ENCODE peak calls at places on chromosome 15, in four cellular contexts. N is fibroblast of lung; Q is effector memory CD4-positive, alpha-beta T cell; E is heart left ventricle. F is an unnamed sample.

GRCh38 chr15:70323111-70323851 is 225.6 kb upstream of the TLE3 start:
- DNase-seq in N (peak; percentile 75), Q (no peak), E (peak; percentile 42), F (no peak)

GRCh38 chr15:75063338-75063737 is 39.9 kb downstream of the PPCDC start:
- DNase-seq in N (peak; percentile 79), Q (no peak), E (no peak), F (peak; percentile 32)

GRCh38 chr15:58407366-58407765 is 24.4 kb upstream of the LIPC start:
- DNase-seq in N (no peak), Q (no peak), E (no peak), F (no peak)

GRCh38 chr15:31371520-31372240 is 45.0 kb downstream of the KLF13 start:
- DNase-seq in N (no peak), Q (no peak), E (no peak), F (no peak)

GRCh38 chr15:77045985-77046384 is 24.9 kb downstream of the TSPAN3 start:
- DNase-seq in N (no peak), Q (no peak), E (no peak), F (no peak)

GRCh38 chr15:79184465-79184892 is 93.9 kb upstream of the RASGRF1 start:
- DNase-seq in N (peak; percentile 41), Q (peak; percentile 23), E (peak; percentile 57), F (peak; percentile 91)

GRCh38 chr15:96334017-96334704 is 3.7 kb downstream of the NR2F2 start:
- DNase-seq in N (peak; percentile 22), Q (no peak), E (no peak), F (peak; percentile 50)

GRCh38 chr15:71136159-71137137 is 21.2 kb downstream of the THSD4 start:
- DNase-seq in N (peak; percentile 89), Q (no peak), E (peak; percentile 36), F (no peak)

GRCh38 chr15:65044724-65045481 is at the start of gene SLC51B:
- DNase-seq in N (no peak), Q (no peak), E (peak; percentile 49), F (no peak)

GRCh38 chr15:78775472-78775871 is 35.8 kb downstream of the ADAMTS7 start:
- DNase-seq in N (no peak), Q (no peak), E (no peak), F (no peak)

GRCh38 chr15:51907136-51907862 is 64.3 kb downstream of the LEO1 start:
- DNase-seq in N (peak; percentile 42), Q (no peak), E (no peak), F (peak; percentile 65)

GRCh38 chr15:95511680-95512079 is 818.8 kb upstream of the NR2F2 start:
- DNase-seq in N (peak; percentile 62), Q (no peak), E (no peak), F (no peak)

GRCh38 chr15:68508485-68509189 is 70.2 kb upstream of the CORO2B start:
- DNase-seq in N (no peak), Q (no peak), E (no peak), F (no peak)

GRCh38 chr15:79035814-79036213 is 54.8 kb downstream of the RASGRF1 start:
- DNase-seq in N (no peak), Q (no peak), E (no peak), F (no peak)

GRCh38 chr15:91549581-91549980 is 303.9 kb upstream of the SLCO3A1 start:
- DNase-seq in N (no peak), Q (no peak), E (no peak), F (no peak)

GRCh38 chr15:74451322-74451721 is 9.6 kb downstream of the UBL7 start:
- DNase-seq in N (no peak), Q (no peak), E (no peak), F (no peak)

GRCh38 chr15:70605606-70606410 is 157.6 kb downstream of the UACA start:
- DNase-seq in N (peak; percentile 90), Q (no peak), E (peak; percentile 88), F (no peak)

GRCh38 chr15:22226034-22226790 is 145.9 kb downstream of the OR4M2 start:
- DNase-seq in N (no peak), Q (no peak), E (no peak), F (peak; percentile 65)

GRCh38 chr15:40582726-40583246 is 11.3 kb upstream of the KNL1 start:
- DNase-seq in N (peak; percentile 11), Q (no peak), E (no peak), F (peak; percentile 67)

GRCh38 chr15:30905821-30906220 is 2.1 kb downstream of the FAN1 start:
- DNase-seq in N (no peak), Q (no peak), E (no peak), F (no peak)

GRCh38 chr15:38658431-38658830 is 93.8 kb upstream of the RASGRP1 start:
- DNase-seq in N (no peak), Q (no peak), E (no peak), F (no peak)

GRCh38 chr15:74511583-74511982 is 29.4 kb upstream of the ARID3B start:
- DNase-seq in N (no peak), Q (no peak), E (no peak), F (no peak)

GRCh38 chr15:99993262-99993661 is 260.0 kb upstream of the LYSMD4 start:
- DNase-seq in N (no peak), Q (no peak), E (no peak), F (no peak)

GRCh38 chr15:48375767-48376166 is 44.5 kb downstream of the DUT start:
- DNase-seq in N (no peak), Q (no peak), E (no peak), F (no peak)

GRCh38 chr15:74134387-74135027 is 4.1 kb downstream of the ISLR2 start:
- DNase-seq in N (peak; percentile 35), Q (no peak), E (peak; percentile 34), F (peak; percentile 93)

GRCh38 chr15:53880353-53880752 is 97.9 kb upstream of the UNC13C start:
- DNase-seq in N (no peak), Q (no peak), E (no peak), F (no peak)

DNA sequence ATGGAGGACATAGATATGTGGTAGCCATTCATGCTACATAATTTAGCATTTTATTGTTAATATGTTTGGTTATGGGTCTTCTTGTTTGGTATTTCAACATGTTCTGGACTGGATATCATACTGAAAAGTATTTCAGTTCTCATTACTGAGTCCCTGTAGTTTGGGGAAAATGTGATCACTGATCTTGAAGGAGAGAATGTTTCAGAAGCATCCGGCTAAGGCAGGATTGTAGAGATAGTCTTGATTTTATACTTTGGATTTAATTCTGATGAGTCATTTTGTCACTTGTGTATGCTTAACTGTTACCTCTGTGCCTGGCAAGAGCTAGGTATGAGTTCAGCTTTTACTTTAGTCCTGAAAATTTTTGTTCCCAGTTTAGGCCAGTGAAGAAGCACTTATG is 7.1 kb downstream of the CHD2 start:
- DNase-seq in N (peak; percentile 58), Q (no peak), E (no peak), F (no peak)
- H3K4me1 ChIP-seq in N (peaks cover 24% of the 10 kb centered on the region), Q (peaks cover 63% of the 10 kb centered on the region), E (peaks cover 88% of the 10 kb centered on the region), F (peaks cover 80% of the 10 kb centered on the region)

GRCh38 chr15:72229076-72229946 is 1.7 kb downstream of the PKM start:
- DNase-seq in N (peak; percentile 54), Q (peak; percentile 19), E (peak; percentile 13), F (peak; percentile 92)
- H3K4me1 ChIP-seq in N (peaks cover 9% of the 10 kb centered on the region), Q (peaks cover 45% of the 10 kb centered on the region), E (peaks cover 57% of the 10 kb centered on the region), F (peaks cover 50% of the 10 kb centered on the region)

GRCh38 chr15:83199288-83199687 is 8.3 kb downstream of the HDGFL3 start:
- DNase-seq in N (no peak), Q (no peak), E (no peak), F (no peak)
- H3K4me1 ChIP-seq in N (no peaks in the 10 kb centered on the region), Q (no peaks in the 10 kb centered on the region), E (peaks cover 26% of the 10 kb centered on the region), F (peaks cover 15% of the 10 kb centered on the region)

GRCh38 chr15:45181491-45182285 is 6.1 kb downstream of the SHF start:
- DNase-seq in N (no peak), Q (no peak), E (no peak), F (peak; percentile 39)

GRCh38 chr15:45183511-45183910 is 4.3 kb downstream of the SHF start:
- DNase-seq in N (no peak), Q (no peak), E (no peak), F (peak; percentile 19)

GRCh38 chr15:45180648-45181436 is 6.9 kb downstream of the SHF start:
- DNase-seq in N (no peak), Q (no peak), E (no peak), F (peak; percentile 32)

GRCh38 chr15:45184562-45185041 is 3.2 kb downstream of the SHF start:
- DNase-seq in N (no peak), Q (no peak), E (no peak), F (peak; percentile 57)

DNA sequence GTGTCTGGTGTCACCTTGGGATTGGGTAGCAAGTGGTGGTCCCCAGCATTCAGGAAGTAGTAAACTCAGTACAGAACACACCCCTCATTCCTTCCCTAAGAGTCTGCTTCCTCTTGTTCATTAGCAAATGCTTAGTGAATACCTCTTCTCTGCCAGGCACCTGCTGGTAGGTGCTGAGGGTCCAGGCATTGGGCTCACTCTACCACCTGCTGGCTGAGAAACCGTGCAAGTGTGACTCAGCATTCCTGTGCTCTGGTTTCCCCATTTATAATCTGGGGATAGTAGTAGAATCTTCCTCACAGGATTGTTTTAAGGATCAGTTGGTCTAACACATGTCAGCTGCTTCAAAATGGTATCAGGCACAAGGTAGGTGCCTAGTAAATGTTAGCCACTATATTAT is 4.8 kb downstream of the SHF start:
- DNase-seq in N (no peak), Q (no peak), E (no peak), F (no peak)
- H3K4me1 ChIP-seq in N (no peaks in the 10 kb centered on the region), Q (no peaks in the 10 kb centered on the region), E (peaks cover 22% of the 10 kb centered on the region), F (peaks cover 9% of the 10 kb centered on the region)

DNA sequence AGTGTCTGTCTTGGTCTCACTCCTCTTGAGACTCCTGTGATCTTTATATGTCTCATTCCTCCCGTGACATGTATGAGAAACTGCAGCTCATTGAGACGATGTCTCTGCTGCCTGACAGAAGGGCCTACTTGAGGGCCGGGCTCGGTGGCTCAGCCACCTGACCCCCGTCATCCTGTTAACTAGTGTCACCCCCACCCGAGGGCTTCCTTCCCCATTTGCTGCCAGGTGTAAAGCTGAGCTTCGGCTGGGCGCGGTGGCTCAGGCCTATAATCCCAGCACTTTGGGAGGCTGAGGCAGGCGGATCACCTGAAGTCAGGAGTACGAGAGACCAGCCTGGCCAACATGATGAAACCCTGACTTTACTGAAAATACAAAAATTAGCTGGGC is 12.7 kb downstream of the SEMA4B start:
- DNase-seq in N (no peak), Q (no peak), E (no peak), F (no peak)
- H3K4me1 ChIP-seq in N (no peaks in the 10 kb centered on the region), Q (peaks cover 9% of the 10 kb centered on the region), E (peaks cover 28% of the 10 kb centered on the region), F (peaks cover 9% of the 10 kb centered on the region)

GRCh38 chr15:55401786-55402246 is 6.3 kb downstream of the CCPG1 start:
- DNase-seq in N (no peak), Q (no peak), E (no peak), F (no peak)
- H3K4me1 ChIP-seq in N (no peaks in the 10 kb centered on the region), Q (no peaks in the 10 kb centered on the region), E (peaks cover 34% of the 10 kb centered on the region), F (peaks cover 10% of the 10 kb centered on the region)

DNA sequence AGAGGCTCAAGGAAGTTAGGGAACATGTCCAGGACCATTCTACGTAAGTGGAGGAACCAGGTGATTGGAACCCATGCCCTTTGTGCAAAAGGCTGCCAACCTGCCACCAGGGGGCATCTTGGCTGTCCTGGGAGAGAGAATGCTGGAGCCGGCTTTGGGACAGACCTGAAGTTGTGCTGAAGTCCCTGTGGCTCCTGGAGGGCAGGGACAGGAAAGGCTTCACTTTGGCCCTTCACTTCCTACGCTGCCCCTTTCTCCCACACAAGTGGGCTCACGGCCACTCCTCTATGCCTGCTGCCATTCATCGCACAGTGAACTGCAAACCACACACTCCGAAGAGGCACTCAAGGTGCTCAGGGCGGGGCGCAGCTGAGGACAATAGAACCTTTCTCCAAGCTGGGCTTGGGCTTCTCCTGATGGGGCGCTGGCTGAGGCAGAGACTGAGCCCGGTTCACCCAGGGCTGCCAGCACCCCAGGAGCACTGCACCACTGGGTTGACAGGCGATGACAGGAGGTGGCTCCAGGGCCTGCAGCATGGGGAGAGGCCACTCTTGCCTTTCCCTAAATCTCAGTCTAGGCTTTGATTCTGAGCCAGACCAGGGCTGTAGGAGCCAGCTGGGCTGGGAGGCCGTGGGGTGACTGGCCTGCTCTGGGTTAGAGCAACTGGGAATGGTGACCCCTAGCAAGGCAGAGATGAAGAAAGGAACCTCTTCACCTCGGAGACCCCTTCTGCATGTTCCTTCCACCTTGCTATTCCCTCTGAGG is 8.4 kb downstream of the SHF start:
- DNase-seq in N (no peak), Q (peak; percentile 25), E (no peak), F (peak; percentile 74)
- H3K4me1 ChIP-seq in N (no peaks in the 10 kb centered on the region), Q (no peaks in the 10 kb centered on the region), E (no peaks in the 10 kb centered on the region), F (no peaks in the 10 kb centered on the region)